ENCODE peak calls at places on chromosomes 13 and 19, in five cellular contexts. One of them, this sample, is unnamed.

GRCh38 chr13:44379885-44380284 is 6.3 kb downstream of the SERP2 start:
- DNase-seq in AG09309: no peak
- DNase-seq in NCI-H524 treated with DMSO at 0.1 percent for 48 hours: no peak
- DNase-seq in tibial nerve: no peak
- DNase-seq in GF-D8: no peak
- DNase-seq in this sample: no peak

GRCh38 chr13:75194717-75195116 is 287.3 kb downstream of the TBC1D4 start:
- DNase-seq in AG09309: no peak
- DNase-seq in NCI-H524 treated with DMSO at 0.1 percent for 48 hours: no peak
- DNase-seq in tibial nerve: no peak
- DNase-seq in GF-D8: no peak
- DNase-seq in this sample: no peak

GRCh38 chr19:13929956-13930355 is 8.3 kb downstream of the PODNL1 start:
- DNase-seq in AG09309: no peak
- DNase-seq in NCI-H524 treated with DMSO at 0.1 percent for 48 hours: no peak
- DNase-seq in tibial nerve: no peak
- DNase-seq in GF-D8: no peak
- DNase-seq in this sample: no peak

GRCh38 chr19:14835011-14835410 is at the start of the genes OR7A5 and OR7C1:
- DNase-seq in AG09309: no peak
- DNase-seq in NCI-H524 treated with DMSO at 0.1 percent for 48 hours: no peak
- DNase-seq in tibial nerve: no peak
- DNase-seq in GF-D8: no peak
- DNase-seq in this sample: no peak

GRCh38 chr13:111143875-111144540 is 28.9 kb downstream of the ARHGEF7 start:
- DNase-seq in AG09309: no peak
- DNase-seq in NCI-H524 treated with DMSO at 0.1 percent for 48 hours: no peak
- DNase-seq in tibial nerve: no peak
- DNase-seq in GF-D8: no peak
- DNase-seq in this sample: no peak

GRCh38 chr13:87777395-87777794 is 106.2 kb downstream of the SLITRK5 start:
- DNase-seq in AG09309: no peak
- DNase-seq in NCI-H524 treated with DMSO at 0.1 percent for 48 hours: no peak
- DNase-seq in tibial nerve: no peak
- DNase-seq in GF-D8: no peak
- DNase-seq in this sample: no peak

GRCh38 chr13:75843033-75843432 is 206.9 kb downstream of the LMO7 start:
- DNase-seq in AG09309: no peak
- DNase-seq in NCI-H524 treated with DMSO at 0.1 percent for 48 hours: no peak
- DNase-seq in tibial nerve: no peak
- DNase-seq in GF-D8: no peak
- DNase-seq in this sample: no peak

GRCh38 chr19:14091885-14092462 is 1.4 kb upstream of the SAMD1 start:
- DNase-seq in AG09309: no peak
- DNase-seq in NCI-H524 treated with DMSO at 0.1 percent for 48 hours: no peak
- DNase-seq in tibial nerve: no peak
- DNase-seq in GF-D8: no peak
- DNase-seq in this sample: no peak

GRCh38 chr13:114313061-114313860 is 1.0 kb upstream of the CHAMP1 start:
- DNase-seq in AG09309: no peak
- DNase-seq in NCI-H524 treated with DMSO at 0.1 percent for 48 hours: no peak
- DNase-seq in tibial nerve: no peak
- DNase-seq in GF-D8: no peak
- DNase-seq in this sample: no peak

GRCh38 chr19:11420429-11420893 is 1.3 kb upstream of the RGL3 start:
- DNase-seq in AG09309: no peak
- DNase-seq in NCI-H524 treated with DMSO at 0.1 percent for 48 hours: no peak
- DNase-seq in tibial nerve: peak
- DNase-seq in GF-D8: no peak
- DNase-seq in this sample: no peak

GRCh38 chr19:34904846-34905527 is 21.7 kb upstream of the ZNF30 start:
- DNase-seq in AG09309: no peak
- DNase-seq in NCI-H524 treated with DMSO at 0.1 percent for 48 hours: no peak
- DNase-seq in tibial nerve: no peak
- DNase-seq in GF-D8: no peak
- DNase-seq in this sample: no peak

GRCh38 chr13:113861433-113862030 is 2.3 kb downstream of the GAS6 start:
- DNase-seq in AG09309: no peak
- DNase-seq in NCI-H524 treated with DMSO at 0.1 percent for 48 hours: no peak
- DNase-seq in tibial nerve: no peak
- DNase-seq in GF-D8: no peak
- DNase-seq in this sample: no peak

GRCh38 chr13:94849254-94849653 is 136.9 kb upstream of the SOX21 start:
- DNase-seq in AG09309: no peak
- DNase-seq in NCI-H524 treated with DMSO at 0.1 percent for 48 hours: no peak
- DNase-seq in tibial nerve: no peak
- DNase-seq in GF-D8: no peak
- DNase-seq in this sample: no peak

GRCh38 chr19:53945441-53945840 is 17.3 kb upstream of the CACNG8 start:
- DNase-seq in AG09309: no peak
- DNase-seq in NCI-H524 treated with DMSO at 0.1 percent for 48 hours: no peak
- DNase-seq in tibial nerve: no peak
- DNase-seq in GF-D8: no peak
- DNase-seq in this sample: no peak